ENCODE peak calls at places on chromosomes 3 and 15, in five cellular contexts. O is IMR-90, H is H1, L is H9, P is mesenchymal stem cell. Q is an unnamed sample.

GRCh38 chr3:150699068-150699635 is 4.6 kb downstream of the ERICH6 start:
- DNase-seq in O (peak), P (peak), H (no peak), L (no peak), Q (no peak)

GRCh38 chr3:126498936-126499335 is 18.6 kb downstream of the UROC1 start:
- DNase-seq in P (no peak), L (peak), O (no peak), H (no peak), Q (no peak)

GRCh38 chr3:31008986-31009385 is 114.5 kb upstream of the GADL1 start:
- DNase-seq in P (no peak), H (no peak), O (peak), L (no peak), Q (no peak)

GRCh38 chr3:130340766-130341165 is 4.7 kb upstream of the COL6A5 start:
- DNase-seq in O (no peak), L (no peak), H (no peak), P (peak), Q (no peak)

GRCh38 chr3:24683511-24684384 is 189.1 kb upstream of the THRB start:
- DNase-seq in H (no peak), O (peak), P (peak), L (no peak), Q (peak)

GRCh38 chr15:51281368-51281967 is 56.9 kb downstream of the CYP19A1 start:
- DNase-seq in L (peak), H (peak), O (peak), P (peak), Q (peak)

GRCh38 chr15:92638291-92638708 is 17.3 kb downstream of the FAM174B start:
- DNase-seq in L (no peak), O (peak), P (peak), H (no peak), Q (no peak)

GRCh38 chr3:88440701-88441100 is 290.9 kb downstream of the C3orf38 start:
- DNase-seq in O (no peak), L (no peak), P (no peak), H (no peak), Q (no peak)

GRCh38 chr15:33810083-33810595 is 158.2 kb upstream of the CHRM5 start:
- DNase-seq in P (no peak), H (no peak), O (peak), L (no peak), Q (no peak)

GRCh38 chr15:94075349-94075748 is 156.0 kb upstream of the MCTP2 start:
- DNase-seq in L (no peak), H (no peak), P (peak), O (peak), Q (no peak)

DNA sequence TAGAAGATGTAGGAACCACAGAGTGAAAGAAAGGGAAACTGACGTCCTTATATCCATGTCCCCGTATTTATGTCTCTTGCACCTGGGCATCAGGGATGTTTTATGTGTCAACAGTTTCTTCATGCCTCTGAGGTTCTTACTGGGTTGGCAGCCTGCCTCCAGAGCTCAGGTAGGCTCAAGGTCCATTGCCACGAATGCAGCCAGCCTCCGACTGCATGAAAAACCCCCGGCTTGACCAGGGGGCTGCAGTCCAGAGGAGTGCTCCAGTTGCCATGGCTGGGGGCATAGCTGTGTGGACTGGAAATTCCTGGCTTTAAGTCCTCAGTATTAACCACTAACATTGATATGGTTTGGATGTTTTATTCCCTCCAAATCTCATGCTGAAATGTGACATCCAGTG is 2.8 kb upstream of the CSPG5 start:
- DNase-seq in O (no peak), L (no peak), P (no peak), H (no peak), Q (no peak)
- H2BK15ac ChIP-seq in O (no peak), L (no peak), P (no peak), H (no peak), Q (no peak)

GRCh38 chr15:58327958-58328357 is 103.8 kb upstream of the LIPC start:
- DNase-seq in L (no peak), O (no peak), P (no peak), H (no peak), Q (no peak)
- H3K4ac ChIP-seq in L (no peak), O (no peak), P (no peak), H (no peak), Q (no peak)

GRCh38 chr3:125045194-125045593 is 10.6 kb downstream of the HEG1 start:
- DNase-seq in P (peak), O (no peak), L (no peak), H (no peak), Q (no peak)

GRCh38 chr3:125039897-125040175 is 16.0 kb downstream of the HEG1 start:
- DNase-seq in H (no peak), L (no peak), O (no peak), P (no peak), Q (no peak)

GRCh38 chr3:125043599-125044151 is 12.1 kb downstream of the HEG1 start:
- DNase-seq in H (no peak), L (no peak), O (no peak), P (peak), Q (no peak)

GRCh38 chr3:125045965-125046364 is 9.8 kb downstream of the HEG1 start:
- DNase-seq in O (peak), L (no peak), P (peak), H (no peak), Q (no peak)

GRCh38 chr3:125042725-125043406 is 12.9 kb downstream of the HEG1 start:
- DNase-seq in O (peak), L (no peak), P (peak), H (no peak), Q (no peak)
- H4K91ac ChIP-seq in O (peak), L (no peak), P (peak), H (no peak), Q (no peak)

GRCh38 chr3:56102034-56102433 is 366.2 kb downstream of the ERC2 start:
- DNase-seq in P (no peak), L (no peak), H (no peak), O (no peak), Q (no peak)
- H2BK15ac ChIP-seq in P (no peak), L (no peak), H (no peak), O (no peak), Q (no peak)

GRCh38 chr3:57555738-57556458 is at the start of gene PDE12:
- DNase-seq in H (peak), L (peak), P (peak), O (peak), Q (peak)
- H3K4ac ChIP-seq in H (peak), L (no peak), P (peak), O (peak), Q (no peak)

GRCh38 chr15:40100947-40101905 is 7.5 kb downstream of the BMF start:
- DNase-seq in H (no peak), L (no peak), P (no peak), O (peak), Q (no peak)

GRCh38 chr15:40104865-40105516 is 3.7 kb downstream of the BMF start:
- DNase-seq in P (peak), L (peak), O (peak), H (peak), Q (no peak)

GRCh38 chr15:40103864-40104271 is 4.8 kb downstream of the BMF start:
- DNase-seq in O (no peak), P (no peak), H (no peak), L (no peak), Q (no peak)

GRCh38 chr15:40104296-40104864 is 4.3 kb downstream of the BMF start:
- DNase-seq in O (no peak), L (no peak), P (no peak), H (no peak), Q (no peak)

DNA sequence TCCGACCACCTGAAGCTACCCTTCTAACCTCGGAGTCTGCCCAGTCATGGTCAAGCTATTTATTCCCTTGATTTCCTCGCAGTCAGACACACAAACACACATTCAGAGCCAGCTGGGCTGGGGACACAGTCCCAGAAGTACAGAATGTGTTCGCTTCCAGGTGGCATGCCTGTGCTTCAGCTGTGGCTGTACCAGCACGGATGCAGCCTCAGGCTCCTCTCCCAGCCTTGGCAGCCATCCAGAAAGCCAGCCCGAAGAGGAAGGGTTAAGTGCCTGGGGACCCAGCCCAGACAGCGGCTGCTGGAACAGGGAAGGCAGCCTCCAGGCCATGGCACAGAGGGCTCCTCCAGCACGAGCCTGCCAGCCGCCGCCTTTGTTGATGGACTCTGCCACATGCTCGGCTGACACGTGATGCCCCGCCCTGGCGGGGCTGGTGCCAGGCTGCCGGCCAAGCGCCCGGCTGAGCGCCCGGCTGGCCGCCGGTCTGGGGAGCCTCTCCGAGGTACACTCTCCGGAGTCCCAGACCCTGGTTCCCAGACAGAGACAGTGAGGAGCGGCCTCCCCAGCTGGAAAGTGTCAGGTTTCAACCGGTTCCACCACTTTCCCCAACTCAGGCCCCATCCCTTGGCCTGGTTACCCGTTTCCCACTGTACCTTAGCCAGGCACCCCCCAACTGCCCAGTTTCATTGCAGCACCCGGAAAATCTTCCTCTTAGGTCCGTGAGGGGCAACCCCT is 5.4 kb downstream of the BMF start:
- DNase-seq in L (peak), H (peak), P (peak), O (peak), Q (no peak)
- H4K91ac ChIP-seq in L (no peak), H (peak), P (peak), O (peak), Q (no peak)